ENCODE peak calls at places on chromosomes 5 and 9, in six cellular contexts. Z is IMR-90, N is neuronal stem cell, B is mesenchymal stem cell, A is H1, D is mesendoderm. G is an unnamed sample.

GRCh38 chr5:3362606-3362910 is 233.1 kb upstream of the IRX1 start:
- DNase-seq in A (no peak), D (no peak), B (no peak), N (no peak), Z (no peak), G (peak; percentile 14)

GRCh38 chr9:127779136-127779981 is 893 bp upstream of the SH2D3C start:
- DNase-seq in Z (no peak), A (no peak), B (peak; percentile 27), N (no peak), D (no peak), G (no peak)

GRCh38 chr5:83387041-83387440 is 84.5 kb upstream of the VCAN start:
- DNase-seq in A (no peak), Z (peak; percentile 11), D (no peak), N (no peak), B (peak; percentile 53), G (no peak)

GRCh38 chr9:133377721-133378216 is 1.6 kb downstream of the STKLD1 start:
- DNase-seq in B (peak; percentile 42), N (no peak), A (no peak), D (no peak), Z (peak; percentile 17), G (no peak)

GRCh38 chr9:131624636-131625241 is 79.4 kb downstream of the PRRT1B start:
- DNase-seq in B (no peak), N (no peak), Z (peak; percentile 40), A (no peak), D (no peak), G (no peak)

GRCh38 chr5:96026334-96027065 is 64.8 kb upstream of the ELL2 start:
- DNase-seq in Z (peak; percentile 78), B (peak; percentile 40), D (no peak), N (no peak), A (no peak), G (no peak)

GRCh38 chr9:134206317-134207300 is 42.2 kb upstream of the RNU6ATAC start:
- DNase-seq in D (no peak), N (no peak), Z (no peak), A (no peak), B (no peak), G (no peak)

GRCh38 chr9:126131066-126132010 is 195.3 kb upstream of the MVB12B start:
- DNase-seq in A (peak; percentile 17), N (no peak), B (no peak), D (no peak), Z (no peak), G (peak; percentile 17)

GRCh38 chr9:91027005-91027404 is 225.4 kb downstream of the SYK start:
- DNase-seq in D (no peak), N (no peak), B (no peak), Z (no peak), A (no peak), G (no peak)

GRCh38 chr9:129999123-129999510 is 43.9 kb downstream of the FNBP1 start:
- DNase-seq in A (no peak), N (no peak), D (no peak), Z (no peak), B (no peak), G (no peak)

GRCh38 chr9:91220491-91221135 is 141.1 kb downstream of the AUH start:
- DNase-seq in D (no peak), A (no peak), N (no peak), Z (peak; percentile 86), B (no peak), G (no peak)

GRCh38 chr5:14534773-14535172 is 46.8 kb upstream of the OTULINL start:
- DNase-seq in B (peak; percentile 6), A (no peak), Z (no peak), D (peak; percentile 22), N (no peak), G (no peak)

GRCh38 chr9:124518116-124518515 is 10.9 kb upstream of the NR5A1 start:
- DNase-seq in N (no peak), B (no peak), A (no peak), D (no peak), Z (no peak), G (no peak)

GRCh38 chr9:93659837-93660177 is 83.4 kb downstream of the PHF2 start:
- DNase-seq in D (no peak), A (no peak), B (no peak), N (no peak), Z (peak; percentile 15), G (no peak)

GRCh38 chr9:118609355-118610044 is 759.7 kb downstream of the BRINP1 start:
- DNase-seq in N (no peak), A (no peak), Z (no peak), D (no peak), B (peak; percentile 51), G (no peak)

GRCh38 chr9:119003218-119003617 is 366.0 kb downstream of the BRINP1 start:
- DNase-seq in B (peak; percentile 63), A (no peak), Z (peak; percentile 29), D (no peak), N (no peak), G (no peak)

GRCh38 chr9:32004431-32005076 is 379.9 kb upstream of the ACO1 start:
- DNase-seq in Z (no peak), B (no peak), A (no peak), D (no peak), N (no peak), G (no peak)

GRCh38 chr9:37156781-37157356 is 36.5 kb downstream of the ZCCHC7 start:
- DNase-seq in A (no peak), Z (peak; percentile 38), B (peak; percentile 38), D (peak; percentile 63), N (no peak), G (no peak)

DNA sequence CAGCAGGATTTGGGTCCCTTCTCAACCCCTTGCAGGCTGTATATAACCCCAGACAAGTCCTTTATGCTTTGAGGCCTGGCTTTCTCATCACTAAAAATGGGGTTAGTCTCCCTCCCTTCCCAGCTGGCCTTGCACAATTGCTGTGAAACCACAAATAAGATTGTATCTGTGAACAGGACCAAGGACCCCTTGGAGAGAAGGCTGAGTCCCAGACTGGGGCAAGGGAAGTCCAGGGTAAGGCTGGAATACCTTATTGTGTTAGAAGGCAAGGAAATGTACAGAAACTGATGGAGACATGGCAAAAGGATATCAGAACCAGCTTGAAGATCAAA is 11.4 kb downstream of the MACROH2A1 start:
- DNase-seq in N (no peak), D (no peak), A (no peak), B (peak; percentile 19), Z (no peak), G (no peak)
- H3K4me1 ChIP-seq in N (no peaks in the 10 kb centered on the region), D (no peaks in the 10 kb centered on the region), A (no peaks in the 10 kb centered on the region), B (peaks cover 52% of the 10 kb centered on the region), Z (peaks cover 44% of the 10 kb centered on the region), G (no peaks in the 10 kb centered on the region)

GRCh38 chr5:132773601-132774355 is 3.3 kb downstream of the SEPTIN8 start:
- DNase-seq in Z (no peak), B (no peak), D (no peak), N (no peak), A (no peak), G (no peak)
- H3K79me1 ChIP-seq in Z (peaks cover 83% of the 10 kb centered on the region), B (peaks cover 46% of the 10 kb centered on the region), D (no peaks in the 10 kb centered on the region), N (peaks cover 18% of the 10 kb centered on the region), A (peaks cover 4% of the 10 kb centered on the region), G (peaks cover 2% of the 10 kb centered on the region)

DNA sequence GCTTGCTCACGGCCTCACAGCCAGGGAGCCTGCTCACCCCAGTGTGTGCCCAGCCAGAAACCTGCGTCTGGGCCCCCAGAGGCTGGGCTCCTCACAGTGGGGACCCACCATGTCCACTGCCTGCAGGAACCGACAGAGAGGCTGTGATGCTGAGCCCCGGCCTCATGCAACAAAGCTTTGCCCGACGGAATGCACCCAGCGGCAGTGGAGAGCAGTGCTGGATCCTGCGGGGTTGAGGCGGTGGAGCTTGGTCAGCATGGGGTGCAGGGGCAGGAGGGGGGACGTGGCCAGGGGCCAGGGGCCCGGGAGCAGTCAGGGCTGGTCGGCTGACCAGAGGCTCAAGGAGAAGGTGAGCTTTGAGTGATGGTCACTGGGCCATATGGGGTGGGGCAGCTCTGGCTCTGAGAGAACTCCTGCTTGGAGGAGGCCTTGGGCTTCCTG is 7.7 kb upstream of the CEP72 start:
- DNase-seq in A (no peak), B (no peak), N (no peak), D (no peak), Z (no peak), G (no peak)
- H2BK15ac ChIP-seq in A (no peak overlapping the region), B (no peak overlapping the region), N (no peak overlapping the region), D (no peak overlapping the region), Z (no peak overlapping the region), G (no peak overlapping the region)

DNA sequence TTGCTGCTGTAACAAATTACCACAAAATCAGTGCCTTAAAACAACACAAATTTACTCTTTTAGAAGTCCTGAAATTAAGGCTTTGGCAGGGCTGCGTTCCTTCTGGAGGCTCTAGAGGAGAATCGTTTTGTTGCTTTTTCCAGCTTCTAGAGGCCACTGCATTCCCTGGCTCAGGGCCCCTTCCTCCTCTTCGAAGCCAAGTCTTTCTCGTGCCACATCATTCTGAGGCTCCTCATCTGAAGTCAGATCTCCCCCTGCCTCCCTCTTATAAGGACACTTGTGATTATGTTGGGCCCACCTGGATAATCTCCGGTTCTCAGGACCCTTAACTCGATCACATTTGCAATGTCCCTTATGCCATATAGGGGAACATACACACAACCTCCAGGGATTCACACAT is 48.0 kb downstream of the SLC22A5 start:
- DNase-seq in Z (no peak), A (no peak), D (no peak), B (no peak), N (no peak), G (no peak)
- H3K4me1 ChIP-seq in Z (peaks cover 15% of the 10 kb centered on the region), A (peaks cover 2% of the 10 kb centered on the region), D (no peaks in the 10 kb centered on the region), B (peaks cover 13% of the 10 kb centered on the region), N (peaks cover 4% of the 10 kb centered on the region), G (no peaks in the 10 kb centered on the region)

GRCh38 chr5:174725991-174726601 is 1.7 kb downstream of the MSX2 start:
- DNase-seq in D (peak; percentile 85), B (no peak), N (no peak), Z (no peak), A (no peak), G (no peak)
- H3K79me1 ChIP-seq in D (no peaks in the 10 kb centered on the region), B (no peaks in the 10 kb centered on the region), N (no peaks in the 10 kb centered on the region), Z (peaks cover 8% of the 10 kb centered on the region), A (no peaks in the 10 kb centered on the region), G (no peaks in the 10 kb centered on the region)

G was measured in H9.